ENCODE peak calls at places on chromosomes 1 and 21, in six cellular contexts. C is breast epithelium, T is heart left ventricle, S is astrocyte, P is left lung, R is psoas muscle. H is an unnamed sample. For H3K4me1, the result is how much of the 10 kb centered on the place peaks cover.

GRCh38 chr1:55088413-55088812 is 49.1 kb downstream of the PCSK9 start:
- DNase-seq in P (no peak), S (no peak), C (no peak), T (no peak), R (no peak), H (no peak)

GRCh38 chr1:94039514-94039870 is 81.5 kb downstream of the ABCA4 start:
- DNase-seq in P (peak), R (peak), T (peak), C (peak), S (peak), H (no peak)

GRCh38 chr1:113976609-113977278 is 2.5 kb upstream of the OLFML3 start:
- DNase-seq in P (no peak), R (no peak), T (no peak), C (no peak), S (peak), H (no peak)

GRCh38 chr1:242546441-242546840 is 21.9 kb upstream of the PLD5 start:
- DNase-seq in P (no peak), T (no peak), C (no peak), S (no peak), R (no peak), H (no peak)

GRCh38 chr1:23664837-23665795 is 26.5 kb upstream of the RPL11 start:
- DNase-seq in P (no peak), T (no peak), S (no peak), C (no peak), R (no peak), H (no peak)

GRCh38 chr21:34022557-34023335 is 50.6 kb upstream of the MRPS6 start:
- DNase-seq in R (no peak), P (no peak), C (no peak), T (no peak), S (no peak), H (no peak)

GRCh38 chr1:119275145-119275929 is 93.2 kb upstream of the HAO2 start:
- DNase-seq in P (no peak), C (no peak), S (peak), T (peak), R (no peak), H (no peak)

GRCh38 chr1:94827434-94827833 is 7.3 kb downstream of the SLC44A3 start:
- DNase-seq in S (no peak), R (no peak), P (no peak), T (no peak), C (no peak), H (no peak)

GRCh38 chr1:30876451-30877204 is 31.9 kb downstream of the SDC3 start:
- DNase-seq in T (no peak), C (no peak), R (no peak), P (peak), S (no peak), H (no peak)

GRCh38 chr1:40185951-40186864 is 25.0 kb downstream of the RLF start:
- DNase-seq in P (no peak), T (no peak), S (peak), R (no peak), C (no peak), H (no peak)

DNA sequence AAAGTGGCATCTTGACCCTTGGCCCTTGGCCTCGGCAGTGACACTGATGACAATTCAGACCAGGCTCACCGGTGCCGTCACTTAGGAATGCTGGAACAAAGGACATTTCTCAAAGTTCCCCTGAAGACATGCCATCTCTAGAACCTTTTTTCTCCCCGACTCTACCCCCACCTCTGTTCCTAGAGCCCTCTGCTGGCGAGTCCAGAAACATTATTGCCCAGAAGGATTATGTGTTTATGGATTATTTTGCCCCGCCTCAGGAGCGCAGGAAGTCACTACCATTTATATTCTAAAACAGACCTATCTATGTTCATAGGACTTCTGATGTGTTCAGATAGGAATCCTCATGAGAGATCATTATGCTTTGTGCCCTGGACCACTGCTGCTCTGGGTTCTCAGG is 12.6 kb upstream of the SHISA4 start:
- DNase-seq in C (no peak), S (no peak), R (no peak), P (no peak), T (no peak), H (no peak)
- TF ChIP-seq CTCF in C (peak), S (peak), R (peak), P (no peak), T (peak), H (peak)

DNA sequence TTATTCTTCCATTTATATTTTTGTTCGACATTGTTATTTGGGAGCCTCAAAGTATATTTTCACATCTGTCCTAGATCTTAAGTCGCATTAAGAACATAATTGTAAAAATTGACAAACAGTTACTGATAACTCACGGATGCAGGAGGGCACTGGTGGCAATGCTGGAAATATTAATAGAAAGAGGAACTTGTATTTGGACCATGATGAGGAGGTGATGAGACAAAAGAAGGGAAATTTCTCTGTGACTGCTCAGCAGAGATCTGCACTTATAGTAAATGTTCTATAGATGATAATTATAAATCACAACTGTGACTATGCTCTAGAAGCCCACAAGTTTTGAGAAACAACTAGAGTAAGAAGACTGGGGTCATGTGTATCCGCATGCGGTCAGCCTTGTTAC is 8.7 kb upstream of the DUSP12 start:
- DNase-seq in R (no peak), T (no peak), S (no peak), P (no peak), C (no peak), H (no peak)
- H3K27ac ChIP-seq in R (no peak), T (no peak), S (no peak), P (no peak), C (no peak), H (no peak)

GRCh38 chr1:232822524-232822923 is 17.3 kb downstream of the MAP10 start:
- DNase-seq in S (no peak), R (no peak), C (no peak), T (no peak), P (no peak), H (no peak)
- H3K4me1 ChIP-seq in S (under half), R (under half), C (under half), T (under half), P (under half), H (under half)

DNA sequence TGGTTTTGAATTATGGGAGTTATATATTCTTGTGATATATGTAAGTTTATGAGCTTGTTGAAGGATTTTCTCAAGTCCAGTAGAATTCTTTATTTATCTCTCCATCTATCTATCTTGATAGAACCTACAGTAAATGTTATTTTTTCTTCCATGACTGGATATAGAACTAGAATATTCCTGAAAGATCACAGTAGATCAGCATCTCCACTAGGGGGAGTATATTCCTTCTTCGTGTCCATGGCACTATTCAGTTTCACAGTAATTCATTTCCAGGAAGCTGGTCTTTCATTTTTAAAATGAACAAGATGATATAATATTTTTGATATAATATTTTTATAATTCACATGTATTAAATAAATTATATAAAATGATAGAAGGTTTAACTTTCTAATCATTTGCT is 18.8 kb downstream of the TMPRSS15 start:
- DNase-seq in R (no peak), T (no peak), P (no peak), S (no peak), C (no peak), H (no peak)
- TF ChIP-seq CTCF in R (peak), T (peak), P (peak), S (peak), C (no peak), H (peak)

GRCh38 chr1:226578946-226579639 is 30.5 kb downstream of the STUM start:
- DNase-seq in T (no peak), P (no peak), C (no peak), R (no peak), S (no peak), H (no peak)
- H3K27ac ChIP-seq in T (no peak), P (no peak), C (no peak), R (no peak), S (no peak), H (no peak)

DNA sequence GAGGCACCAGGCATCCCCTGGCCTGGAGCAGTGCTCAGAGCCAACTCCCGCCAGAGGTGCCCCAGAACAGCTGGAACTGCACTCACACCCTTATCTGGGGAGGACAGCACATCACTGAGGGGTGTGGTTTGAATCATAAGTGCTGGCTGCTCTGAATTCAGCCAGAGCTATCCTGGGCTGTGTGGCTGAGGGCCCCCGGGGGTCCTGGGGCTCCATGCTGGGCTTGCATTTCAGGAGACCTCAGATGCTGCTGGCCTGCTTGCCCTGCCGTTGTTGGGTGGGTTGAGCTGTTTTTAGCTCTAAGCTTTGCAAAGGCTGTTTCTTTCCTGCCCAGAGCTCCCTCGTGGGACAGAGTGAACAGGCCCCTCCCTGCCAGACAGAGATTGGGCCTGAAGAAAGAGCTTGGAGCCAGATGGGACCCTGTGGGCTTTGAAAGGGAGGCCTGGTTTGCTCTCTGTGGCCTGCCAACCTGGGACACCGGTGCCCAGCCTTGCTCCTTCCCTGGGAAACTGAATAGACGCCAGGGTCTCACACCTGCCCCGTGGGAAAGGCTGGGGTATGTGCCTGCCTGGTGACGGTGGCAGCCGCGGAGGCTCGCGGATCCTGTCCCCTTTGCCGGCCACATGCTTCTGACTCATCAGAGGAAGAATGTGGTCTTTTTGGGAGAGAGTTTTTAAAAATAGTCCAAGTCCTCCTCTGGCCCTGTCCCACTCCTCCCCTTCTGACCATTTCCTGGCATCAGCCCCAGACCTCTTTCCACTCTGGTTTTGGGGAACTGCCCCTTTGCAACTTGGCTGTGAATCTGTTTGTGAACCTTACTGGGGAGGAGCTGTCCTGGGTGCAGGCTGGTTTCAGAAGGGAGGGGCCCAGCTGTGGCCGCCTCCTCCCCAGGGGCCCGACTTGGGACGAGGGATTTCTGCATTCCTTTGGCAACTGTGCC is 30.0 kb downstream of the ARHGEF10L start:
- DNase-seq in S (peak), R (peak), T (peak), P (no peak), C (no peak), H (no peak)
- H3K4me1 ChIP-seq in S (under half), R (under half), T (half or more), P (under half), C (under half), H (under half)

GRCh38 chr1:87673748-87674147 is 345.1 kb downstream of the LMO4 start:
- DNase-seq in C (no peak), T (no peak), P (no peak), S (no peak), R (no peak), H (no peak)
- TF ChIP-seq CTCF in C (no peak), T (no peak), P (no peak), S (no peak), R (no peak), H (no peak)

H was measured in RWPE2.